ENCODE peak calls at places on chromosome 14, in eight cellular contexts. J, Z, F, Y, I, M, Q and A are unnamed samples.

GRCh38 chr14:104688755-104689619 is at the start of gene INF2:
- DNase-seq in I (peak), F (peak), M (no peak), Z (no peak), J (no peak), Q (peak), Y (peak), A (no peak)

GRCh38 chr14:50222061-50222613 is 9.2 kb downstream of the SOS2 start:
- DNase-seq in M (no peak), Y (no peak), I (no peak), Q (no peak), Z (no peak), F (no peak), J (no peak), A (no peak)

GRCh38 chr14:104093366-104094055 is 8.0 kb downstream of the ASPG start:
- DNase-seq in I (no peak), F (peak), Y (peak), J (no peak), M (no peak), Z (no peak), Q (no peak), A (no peak)

GRCh38 chr14:64178814-64179213 is 115.4 kb downstream of the ESR2 start:
- DNase-seq in J (no peak), I (no peak), Z (no peak), Y (no peak), M (no peak), Q (no peak), F (no peak), A (no peak)

GRCh38 chr14:92675421-92675820 is 73.0 kb downstream of the LGMN start:
- DNase-seq in M (no peak), F (no peak), I (no peak), J (no peak), Y (no peak), Q (no peak), Z (no peak), A (no peak)

GRCh38 chr14:94213021-94213420 is 38.9 kb downstream of the PPP4R4 start:
- DNase-seq in Z (no peak), Y (no peak), F (no peak), M (no peak), I (no peak), Q (no peak), J (no peak), A (no peak)

GRCh38 chr14:21454843-21455550 is 926 bp downstream of the CHD8 start:
- DNase-seq in M (no peak), J (no peak), Z (no peak), Q (no peak), I (no peak), Y (no peak), F (no peak), A (no peak)

GRCh38 chr14:104724981-104725771 is 1.1 kb downstream of the ADSS1 start:
- DNase-seq in Y (peak), Q (no peak), F (no peak), M (no peak), Z (no peak), I (no peak), J (no peak), A (peak)

GRCh38 chr14:23620177-23620702 is 15.9 kb upstream of the DHRS2 start:
- DNase-seq in Y (no peak), J (no peak), F (no peak), Q (no peak), M (no peak), Z (peak), I (no peak), A (no peak)